ENCODE peak calls at places on chromosomes 7 and 10, in six cellular contexts. O is SK-N-SH, H is PC-3, A is neural progenitor cell, N is OCI-LY7, P is hepatocyte. R is an unnamed sample.
A peak's percentile ranks its signal among the peaks of the same experiment; 100 is the strongest.

GRCh38 chr7:101676956-101677355 is 47.9 kb upstream of the MYL10 start:
- DNase-seq in N (no peak), H (no peak), O (no peak), P (no peak), A (no peak), R (no peak)

GRCh38 chr10:89985446-89985845 is 284.1 kb downstream of the KIF20B start:
- DNase-seq in H (no peak), A (no peak), P (no peak), O (no peak), N (no peak), R (no peak)

GRCh38 chr7:37765872-37766525 is 82.4 kb upstream of the NME8 start:
- DNase-seq in H (no peak), A (no peak), N (no peak), P (no peak), O (no peak), R (no peak)

GRCh38 chr10:43203491-43204393 is 63.1 kb downstream of the RASGEF1A start:
- DNase-seq in P (peak; percentile 36), A (peak; percentile 65), N (peak; percentile 38), O (peak; percentile 52), H (no peak), R (peak; percentile 58)

GRCh38 chr7:47382200-47382599 is 199.7 kb downstream of the TNS3 start:
- DNase-seq in H (no peak), A (no peak), P (no peak), N (no peak), O (no peak), R (no peak)

GRCh38 chr10:83459124-83459523 is 680.2 kb upstream of the GHITM start:
- DNase-seq in O (no peak), N (no peak), A (no peak), P (no peak), H (no peak), R (no peak)

GRCh38 chr10:131571346-131571745 is 259.8 kb upstream of the TCERG1L start:
- DNase-seq in N (no peak), H (no peak), O (no peak), P (no peak), A (no peak), R (no peak)

GRCh38 chr7:98805956-98806838 is 63.6 kb downstream of the TMEM130 start:
- DNase-seq in N (no peak), O (no peak), A (no peak), H (no peak), P (no peak), R (no peak)

GRCh38 chr10:75399461-75400162 is 2.0 kb downstream of the ZNF503 start:
- DNase-seq in A (peak; percentile 87), O (peak; percentile 88), N (no peak), H (peak; percentile 95), P (peak; percentile 89), R (no peak)

GRCh38 chr7:95323410-95324129 is 762 bp downstream of the PON1 start:
- DNase-seq in A (no peak), N (no peak), H (no peak), O (no peak), P (no peak), R (no peak)
- TF ChIP-seq EZH2phosphoT487 in A (no peak), N (no peak), H (no peak), O (no peak), P (no peak), R (no peak)

GRCh38 chr10:133458021-133458709 is 4.4 kb downstream of the SCART1 start:
- DNase-seq in P (no peak), H (no peak), O (no peak), A (no peak), N (no peak), R (no peak)
- TF ChIP-seq EZH2phosphoT487 in P (no peak), H (no peak), O (no peak), A (no peak), N (no peak), R (no peak)

DNA sequence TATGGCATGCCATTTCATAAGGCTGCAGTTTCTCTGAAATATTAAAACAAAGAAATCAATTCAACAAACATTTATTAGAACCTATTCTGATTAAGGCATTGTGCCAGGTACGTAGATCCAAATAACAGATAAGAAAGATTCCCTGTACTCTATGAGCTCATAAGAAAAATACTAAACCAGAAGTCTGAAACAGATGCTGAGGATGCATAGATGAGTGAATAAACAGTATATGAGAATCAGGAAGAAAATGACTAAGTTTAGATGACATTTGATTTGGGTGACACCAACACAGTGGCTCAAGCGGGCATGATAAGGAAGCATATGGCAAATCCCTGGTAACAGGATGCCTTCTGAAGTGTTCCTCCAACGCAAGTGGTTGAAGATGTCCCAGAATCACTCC is 477.2 kb downstream of the PARD3 start:
- DNase-seq in P (no peak), A (no peak), O (no peak), N (no peak), H (no peak), R (no peak)
- TF ChIP-seq EZH2phosphoT487 in P (no peak), A (no peak), O (no peak), N (no peak), H (no peak), R (no peak)

DNA sequence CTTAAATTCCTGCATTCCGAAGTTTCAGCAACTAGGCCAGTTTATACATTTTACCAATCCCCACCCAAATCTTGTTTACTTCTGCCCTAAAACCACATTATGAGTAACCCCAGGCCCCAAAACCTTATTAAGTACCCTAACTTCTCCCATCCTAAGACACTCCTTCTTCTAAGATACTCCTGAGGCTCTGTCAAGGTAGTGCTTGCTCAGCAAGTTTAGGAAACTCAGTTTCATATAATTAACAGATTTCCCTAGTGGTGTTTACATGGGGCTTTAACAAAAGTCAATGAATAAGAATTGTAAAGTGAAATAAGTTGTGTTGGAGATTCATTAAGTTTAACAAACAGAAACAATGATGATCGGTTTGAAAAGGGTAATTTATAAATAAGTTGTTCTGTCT is 77.8 kb downstream of the CPEB3 start:
- DNase-seq in O (no peak), N (no peak), A (no peak), H (no peak), P (no peak), R (no peak)
- TF ChIP-seq EZH2phosphoT487 in O (no peak), N (no peak), A (no peak), H (no peak), P (no peak), R (no peak)

DNA sequence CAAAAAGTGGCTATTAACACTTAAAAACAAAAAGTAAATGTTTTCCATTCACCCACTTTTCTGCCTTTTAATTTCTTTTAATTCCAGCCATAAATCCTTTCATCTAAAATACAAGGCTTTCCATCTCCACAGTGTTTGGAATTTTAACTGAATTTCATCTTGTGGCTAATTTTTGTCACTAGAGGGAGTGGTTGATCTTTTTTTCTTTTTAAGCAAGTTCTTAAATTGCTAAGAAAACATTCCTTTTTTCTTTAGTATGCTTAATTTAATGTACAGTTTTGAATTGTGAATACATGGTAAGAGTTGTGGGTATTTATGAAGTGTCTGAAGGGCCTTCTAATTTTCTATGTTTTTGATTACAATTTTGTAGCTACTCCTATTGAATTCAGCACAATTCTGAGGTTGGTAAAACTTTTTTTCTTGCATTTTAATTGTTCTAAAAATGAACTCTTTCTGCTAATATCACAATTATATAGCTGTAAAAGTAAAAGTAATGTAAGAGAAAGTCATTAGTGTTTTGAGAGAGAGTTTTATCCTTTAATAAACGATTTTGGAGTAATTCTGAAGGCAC is 54.9 kb upstream of the ANK3 start:
- DNase-seq in P (no peak), N (no peak), A (peak; percentile 12), O (no peak), H (peak; percentile 90), R (peak; percentile 18)
- TF ChIP-seq EZH2phosphoT487 in P (no peak), N (no peak), A (no peak), O (no peak), H (no peak), R (no peak)

GRCh38 chr10:119348516-119349240 is 141.3 kb downstream of the GRK5 start:
- DNase-seq in A (no peak), P (no peak), H (no peak), N (no peak), O (no peak), R (no peak)
- TF ChIP-seq EZH2phosphoT487 in A (no peak), P (no peak), H (no peak), N (no peak), O (no peak), R (no peak)

GRCh38 chr7:156475179-156475578 is 165.4 kb upstream of the RNF32 start:
- DNase-seq in O (no peak), P (no peak), N (no peak), A (no peak), H (no peak), R (no peak)
- TF ChIP-seq EZH2phosphoT487 in O (no peak), P (no peak), N (no peak), A (no peak), H (no peak), R (no peak)

DNA sequence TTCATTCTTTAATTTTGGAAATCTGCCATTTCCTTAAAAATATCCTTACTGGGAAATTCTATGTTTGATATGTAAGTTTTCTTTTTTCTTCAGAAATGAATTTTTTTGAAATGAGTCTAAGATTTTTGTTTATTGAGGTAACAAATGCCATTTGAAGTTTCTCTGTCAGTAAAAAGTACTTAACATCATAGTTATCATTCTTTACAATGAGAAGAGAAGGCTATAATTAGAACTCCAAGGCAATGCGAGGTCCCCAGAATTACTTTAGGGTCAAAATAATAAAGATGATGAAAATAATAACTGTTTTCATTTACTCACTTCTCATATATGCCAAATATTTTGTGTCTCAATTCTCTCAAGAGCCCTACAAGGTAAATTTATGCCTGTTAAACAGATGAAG is 37.0 kb upstream of the RHOBTB1 start:
- DNase-seq in O (no peak), A (no peak), P (no peak), N (no peak), H (no peak), R (no peak)
- TF ChIP-seq EZH2phosphoT487 in O (no peak), A (no peak), P (no peak), N (no peak), H (no peak), R (no peak)